ENCODE peak calls at places on chromosomes 4 and X, in five cellular contexts. Q, B, Z, D and E are unnamed samples. For H3K9me3 and H3K4me1, the result is how much of the 10 kb centered on the place peaks cover.

GRCh38 chrX:132444936-132445335 is 43.9 kb downstream of the MBNL3 start:
- DNase-seq in Q (no peak), B (no peak), Z (no peak), D (no peak), E (no peak)

GRCh38 chrX:153438522-153438921 is 7.3 kb downstream of the TREX2 start:
- DNase-seq in Q (no peak), B (no peak), Z (no peak), D (no peak), E (no peak)

GRCh38 chr4:110201502-110201901 is 3.1 kb upstream of the ELOVL6 start:
- DNase-seq in Q (no peak), B (no peak), Z (no peak), D (no peak), E (no peak)

GRCh38 chr4:67885727-67886126 is 1.9 kb upstream of the TMPRSS11D start:
- DNase-seq in Q (peak), B (no peak), Z (no peak), D (no peak), E (no peak)

GRCh38 chrX:30302957-30303356 is 6.2 kb downstream of the NR0B1 start:
- DNase-seq in Q (no peak), B (no peak), Z (no peak), D (no peak), E (no peak)

GRCh38 chr4:94741304-94741703 is 16.5 kb upstream of the BMPR1B start:
- DNase-seq in Q (no peak), B (no peak), Z (no peak), D (no peak), E (no peak)

GRCh38 chrX:34585561-34585960 is 71.5 kb downstream of the TMEM47 start:
- DNase-seq in Q (no peak), B (no peak), Z (no peak), D (no peak), E (no peak)

GRCh38 chr4:120769227-120769626 is 153.3 kb downstream of the PRDM5 start:
- DNase-seq in Q (no peak), B (no peak), Z (no peak), D (no peak), E (no peak)

GRCh38 chrX:68705986-68706385 is 58.5 kb downstream of the STARD8 start:
- DNase-seq in Q (no peak), B (no peak), Z (no peak), D (no peak), E (no peak)

GRCh38 chr4:69861756-69862155 is 1.8 kb upstream of the SULT1E1 start:
- DNase-seq in Q (no peak), B (no peak), Z (no peak), D (no peak), E (no peak)

GRCh38 chr4:82739292-82740190 is 59.1 kb downstream of the SCD5 start:
- DNase-seq in Q (peak), B (peak), Z (peak), D (peak), E (no peak)

GRCh38 chrX:3286196-3286920 is 60.1 kb downstream of the MXRA5 start:
- DNase-seq in Q (no peak), B (no peak), Z (no peak), D (no peak), E (no peak)

GRCh38 chrX:48754124-48754667 is 7.4 kb upstream of the GLOD5 start:
- DNase-seq in Q (peak), B (no peak), Z (no peak), D (no peak), E (no peak)

GRCh38 chr4:114791976-114792375 is 193.4 kb downstream of the UGT8 start:
- DNase-seq in Q (no peak), B (no peak), Z (no peak), D (no peak), E (no peak)

GRCh38 chr4:79855081-79855480 is 217.9 kb downstream of the ANTXR2 start:
- DNase-seq in Q (no peak), B (no peak), Z (no peak), D (no peak), E (no peak)

GRCh38 chr4:3460926-3461325 is 2.2 kb upstream of the DOK7 start:
- DNase-seq in Q (no peak), B (no peak), Z (no peak), D (no peak), E (no peak)

GRCh38 chrX:19576742-19577141 is 61.4 kb upstream of the MAP3K15 start:
- DNase-seq in Q (no peak), B (no peak), Z (no peak), D (no peak), E (no peak)

GRCh38 chrX:19579485-19579884 is 64.2 kb upstream of the MAP3K15 start:
- DNase-seq in Q (no peak), B (no peak), Z (no peak), D (no peak), E (no peak)

GRCh38 chrX:19577181-19577810 is 62.0 kb upstream of the MAP3K15 start:
- DNase-seq in Q (no peak), B (no peak), Z (no peak), D (no peak), E (no peak)

GRCh38 chrX:19581786-19582185 is 66.5 kb upstream of the MAP3K15 start:
- DNase-seq in Q (peak), B (no peak), Z (no peak), D (no peak), E (no peak)

GRCh38 chrX:19578956-19579355 is 63.6 kb upstream of the MAP3K15 start:
- DNase-seq in Q (no peak), B (no peak), Z (no peak), D (no peak), E (no peak)
- H3K9me3 ChIP-seq in Q (under half), B (under half), Z (under half), D (under half), E (under half)

DNA sequence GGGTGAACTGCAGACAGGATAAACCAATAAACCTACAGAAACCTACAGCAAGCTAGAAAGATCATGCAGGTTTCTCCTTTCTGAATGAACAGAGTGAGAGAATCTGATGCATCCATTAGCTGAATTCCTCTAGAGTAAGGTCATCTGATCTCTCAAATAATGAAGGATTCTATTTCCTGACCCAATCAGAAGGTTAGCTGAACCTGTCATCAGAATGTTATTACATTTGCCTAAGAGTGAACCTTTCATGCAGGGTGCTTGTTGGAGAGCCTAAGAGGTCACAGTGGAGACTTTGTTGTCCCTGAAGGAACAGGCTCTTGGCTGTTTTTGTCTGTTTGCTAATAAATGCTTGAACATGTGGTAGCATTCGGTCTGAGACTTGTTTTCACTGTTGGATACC is 24.0 kb downstream of the MEPE start:
- DNase-seq in Q (no peak), B (no peak), Z (no peak), D (no peak), E (no peak)
- H3K4me1 ChIP-seq in Q (under half), B (under half), Z (under half), D (under half), E (under half)

DNA sequence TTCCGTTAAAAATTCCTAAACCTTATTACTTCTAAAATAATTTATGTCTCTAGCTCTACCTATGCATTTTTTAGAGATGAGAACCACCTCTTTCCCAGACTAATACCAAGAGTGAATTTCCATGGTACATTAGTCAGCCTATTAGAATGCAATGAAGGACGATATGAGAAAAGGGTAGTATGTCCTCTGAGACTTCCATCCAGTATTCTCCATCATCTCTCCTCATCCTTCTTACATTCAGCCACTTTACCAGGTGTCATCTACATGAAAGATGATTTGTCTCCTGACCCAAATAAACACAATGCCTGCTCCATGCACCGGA is 97.8 kb downstream of the MAB21L2 start:
- DNase-seq in Q (no peak), B (no peak), Z (no peak), D (no peak), E (no peak)
- H3K27ac ChIP-seq in Q (no peak), B (no peak), Z (no peak), D (no peak), E (no peak)

DNA sequence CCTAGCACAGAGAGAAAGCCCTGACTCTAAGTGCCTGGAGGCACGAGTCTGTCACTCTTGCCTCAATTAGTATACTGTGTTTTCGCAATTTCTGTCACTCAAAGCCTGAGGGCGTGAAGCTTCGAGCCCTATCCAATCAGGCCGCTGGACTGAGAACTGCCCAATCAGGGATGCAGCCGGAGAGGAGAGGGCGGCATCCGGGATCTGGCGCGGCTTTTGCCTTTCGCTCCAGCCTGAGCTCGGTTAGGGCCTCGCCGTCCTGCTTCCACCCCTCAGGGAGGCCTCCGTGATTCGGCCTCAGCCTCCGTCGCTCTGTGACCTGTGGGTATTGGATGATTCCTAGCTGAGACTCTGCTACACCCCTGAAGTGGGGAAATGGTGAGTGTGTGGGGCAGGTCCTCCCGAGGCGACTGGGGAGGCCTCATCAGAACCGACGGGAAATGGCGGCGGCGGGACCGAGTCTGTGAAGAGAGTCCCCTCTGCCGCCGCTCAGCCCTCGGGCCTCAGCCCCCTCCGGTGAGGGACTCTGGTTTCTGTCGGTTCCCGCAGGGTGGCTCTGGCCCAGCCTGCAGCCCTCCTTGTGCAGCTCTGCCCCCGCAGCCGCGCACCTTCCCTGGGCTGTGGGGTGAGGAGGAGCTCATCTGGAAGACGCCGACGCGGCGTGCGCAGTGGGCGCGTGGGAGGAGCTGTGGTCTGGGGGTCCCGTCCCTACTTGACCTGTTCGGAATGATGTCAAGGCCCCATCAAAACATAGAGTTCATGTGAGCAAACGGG is 48.5 kb downstream of the ZNF141 start:
- DNase-seq in Q (no peak), B (no peak), Z (no peak), D (no peak), E (no peak)
- H3K9me3 ChIP-seq in Q (under half), B (under half), Z (half or more), D (under half), E (under half)

DNA sequence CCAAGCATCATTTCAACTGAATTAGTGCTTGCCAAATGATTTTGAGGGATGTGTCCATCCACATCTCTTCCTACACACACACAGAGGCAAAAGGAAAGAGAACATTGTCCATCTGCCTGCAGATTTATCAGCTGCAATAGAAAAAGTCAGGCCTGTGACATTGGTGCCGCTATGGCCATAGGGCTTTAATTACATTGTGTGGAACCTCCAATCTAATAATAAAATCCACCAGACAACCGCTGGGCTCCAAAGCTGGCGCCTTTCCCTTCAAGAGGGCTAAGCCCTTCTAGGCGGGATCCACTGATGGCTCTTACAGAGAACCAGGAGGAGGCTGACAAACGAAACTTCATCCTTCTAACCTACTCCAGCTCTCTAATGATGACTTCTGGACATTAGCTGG is 60.6 kb downstream of the PHOX2B start:
- DNase-seq in Q (no peak), B (no peak), Z (no peak), D (no peak), E (no peak)
- H3K4me1 ChIP-seq in Q (under half), B (under half), Z (under half), D (under half), E (under half)

DNA sequence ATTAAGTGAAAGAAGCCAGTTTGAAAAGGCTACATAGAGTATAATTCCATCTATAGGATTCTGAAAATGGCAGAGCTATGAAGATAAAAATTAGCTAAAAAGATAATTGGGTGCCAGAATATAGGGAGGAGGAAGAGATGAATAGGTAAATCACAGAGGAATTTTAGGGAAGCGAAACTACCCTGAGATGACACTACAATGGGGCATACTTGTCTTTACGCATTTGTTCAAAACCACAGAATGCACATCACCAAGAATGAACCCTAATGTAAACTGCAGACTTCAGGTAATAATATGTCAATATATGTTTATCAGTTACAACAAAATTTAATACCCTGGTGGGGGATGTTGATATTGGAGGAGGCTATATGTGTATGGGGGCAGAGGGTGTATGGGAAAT is 1342.9 kb downstream of the ADGRL3 start:
- DNase-seq in Q (no peak), B (no peak), Z (no peak), D (no peak), E (no peak)
- H3K27ac ChIP-seq in Q (no peak), B (no peak), Z (no peak), D (no peak), E (no peak)

GRCh38 chr4:128338634-128339355 is 51.2 kb upstream of the PGRMC2 start:
- DNase-seq in Q (no peak), B (no peak), Z (no peak), D (no peak), E (no peak)

GRCh38 chr4:128334256-128334655 is 46.6 kb upstream of the PGRMC2 start:
- DNase-seq in Q (no peak), B (no peak), Z (no peak), D (no peak), E (no peak)

GRCh38 chr4:128335541-128335940 is 47.9 kb upstream of the PGRMC2 start:
- DNase-seq in Q (no peak), B (no peak), Z (no peak), D (no peak), E (no peak)

GRCh38 chr4:128341634-128342033 is 54.0 kb upstream of the PGRMC2 start:
- DNase-seq in Q (no peak), B (no peak), Z (no peak), D (no peak), E (no peak)

DNA sequence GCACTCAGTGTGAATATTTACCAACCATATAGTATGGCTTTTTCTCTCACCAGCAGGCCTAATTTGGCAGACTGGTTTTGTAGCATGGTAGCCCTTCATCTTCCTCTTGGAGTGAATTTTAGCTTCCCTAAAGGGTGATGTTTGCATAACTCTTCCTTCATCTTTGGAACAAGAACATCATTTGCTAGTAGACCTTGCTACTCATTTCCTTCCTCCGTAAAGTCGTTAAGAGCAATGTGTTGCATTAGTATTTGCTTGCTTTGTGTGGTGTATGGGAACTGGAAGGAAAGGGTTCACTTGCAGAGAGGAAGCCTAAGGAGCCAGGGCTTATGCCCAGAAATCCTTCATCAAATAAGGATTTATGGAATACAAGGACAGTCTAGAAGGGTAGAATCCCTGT is 50.2 kb upstream of the PGRMC2 start:
- DNase-seq in Q (no peak), B (no peak), Z (no peak), D (no peak), E (no peak)
- H3K9me3 ChIP-seq in Q (under half), B (under half), Z (under half), D (under half), E (under half)